ENCODE peak calls at places on chromosomes 1 and 21, in five cellular contexts. One of them, this sample, is unnamed.

GRCh38 chr1:5660141-5660935 is 331.9 kb downstream of the NPHP4 start:
- DNase-seq in activated T-helper 1 cell treated with anti-CD3 and anti-CD28 coated beads, Interleukin-2, amount 50 U/mL, for 16 hours: no peak
- DNase-seq in NCI-H1092: no peak
- DNase-seq in MV-4-11: peak
- DNase-seq in GM13976: no peak
- DNase-seq in this sample: no peak

GRCh38 chr1:157948547-157949152 is 44.8 kb upstream of the KIRREL1 start:
- DNase-seq in NCI-H1092: no peak
- DNase-seq in MV-4-11: peak
- DNase-seq in activated T-helper 1 cell treated with anti-CD3 and anti-CD28 coated beads, Interleukin-2, amount 50 U/mL, for 16 hours: no peak
- DNase-seq in GM13976: peak
- DNase-seq in this sample: no peak

GRCh38 chr1:248924696-248925532 is 18.9 kb downstream of the PGBD2 start:
- DNase-seq in GM13976: peak
- DNase-seq in activated T-helper 1 cell treated with anti-CD3 and anti-CD28 coated beads, Interleukin-2, amount 50 U/mL, for 16 hours: no peak
- DNase-seq in NCI-H1092: peak
- DNase-seq in MV-4-11: peak
- DNase-seq in this sample: peak

GRCh38 chr1:24751833-24752232 is 6.6 kb downstream of the CLIC4 start:
- DNase-seq in MV-4-11: no peak
- DNase-seq in GM13976: no peak
- DNase-seq in activated T-helper 1 cell treated with anti-CD3 and anti-CD28 coated beads, Interleukin-2, amount 50 U/mL, for 16 hours: no peak
- DNase-seq in NCI-H1092: no peak
- DNase-seq in this sample: no peak

GRCh38 chr1:226470921-226471320 is 63.0 kb upstream of the PARP1 start:
- DNase-seq in NCI-H1092: no peak
- DNase-seq in GM13976: no peak
- DNase-seq in MV-4-11: no peak
- DNase-seq in activated T-helper 1 cell treated with anti-CD3 and anti-CD28 coated beads, Interleukin-2, amount 50 U/mL, for 16 hours: no peak
- DNase-seq in this sample: no peak

GRCh38 chr1:3015269-3015635 is 6.0 kb upstream of the ACTRT2 start:
- DNase-seq in activated T-helper 1 cell treated with anti-CD3 and anti-CD28 coated beads, Interleukin-2, amount 50 U/mL, for 16 hours: no peak
- DNase-seq in NCI-H1092: no peak
- DNase-seq in MV-4-11: no peak
- DNase-seq in GM13976: no peak
- DNase-seq in this sample: no peak

GRCh38 chr1:229364216-229365065 is 21.6 kb upstream of the CCSAP start:
- DNase-seq in GM13976: no peak
- DNase-seq in activated T-helper 1 cell treated with anti-CD3 and anti-CD28 coated beads, Interleukin-2, amount 50 U/mL, for 16 hours: no peak
- DNase-seq in NCI-H1092: no peak
- DNase-seq in MV-4-11: no peak
- DNase-seq in this sample: no peak

GRCh38 chr1:235990376-235990795 is 74.5 kb downstream of the NID1 start:
- DNase-seq in MV-4-11: no peak
- DNase-seq in activated T-helper 1 cell treated with anti-CD3 and anti-CD28 coated beads, Interleukin-2, amount 50 U/mL, for 16 hours: no peak
- DNase-seq in NCI-H1092: no peak
- DNase-seq in GM13976: no peak
- DNase-seq in this sample: no peak

GRCh38 chr1:154212083-154212482 is 6.0 kb upstream of the CFAP141 start:
- DNase-seq in NCI-H1092: no peak
- DNase-seq in activated T-helper 1 cell treated with anti-CD3 and anti-CD28 coated beads, Interleukin-2, amount 50 U/mL, for 16 hours: no peak
- DNase-seq in MV-4-11: no peak
- DNase-seq in GM13976: no peak
- DNase-seq in this sample: no peak

GRCh38 chr1:164786980-164787833 is 228.2 kb downstream of the PBX1 start:
- DNase-seq in MV-4-11: peak
- DNase-seq in NCI-H1092: peak
- DNase-seq in GM13976: peak
- DNase-seq in activated T-helper 1 cell treated with anti-CD3 and anti-CD28 coated beads, Interleukin-2, amount 50 U/mL, for 16 hours: peak
- DNase-seq in this sample: peak

GRCh38 chr21:41368361-41369104 is 6.7 kb downstream of the MX2 start:
- DNase-seq in GM13976: no peak
- DNase-seq in NCI-H1092: no peak
- DNase-seq in activated T-helper 1 cell treated with anti-CD3 and anti-CD28 coated beads, Interleukin-2, amount 50 U/mL, for 16 hours: no peak
- DNase-seq in MV-4-11: no peak
- DNase-seq in this sample: no peak

GRCh38 chr1:179036844-179037465 is 11.3 kb downstream of the FAM20B start:
- DNase-seq in NCI-H1092: no peak
- DNase-seq in MV-4-11: no peak
- DNase-seq in GM13976: peak
- DNase-seq in activated T-helper 1 cell treated with anti-CD3 and anti-CD28 coated beads, Interleukin-2, amount 50 U/mL, for 16 hours: no peak
- DNase-seq in this sample: no peak

GRCh38 chr1:183794084-183794483 is 10.8 kb upstream of the RGL1 start:
- DNase-seq in NCI-H1092: no peak
- DNase-seq in GM13976: no peak
- DNase-seq in activated T-helper 1 cell treated with anti-CD3 and anti-CD28 coated beads, Interleukin-2, amount 50 U/mL, for 16 hours: no peak
- DNase-seq in MV-4-11: no peak
- DNase-seq in this sample: no peak

GRCh38 chr1:12230549-12231275 is 882 bp downstream of the VPS13D start:
- DNase-seq in activated T-helper 1 cell treated with anti-CD3 and anti-CD28 coated beads, Interleukin-2, amount 50 U/mL, for 16 hours: no peak
- DNase-seq in MV-4-11: no peak
- DNase-seq in NCI-H1092: no peak
- DNase-seq in GM13976: peak
- DNase-seq in this sample: peak

GRCh38 chr1:230797376-230798186 is 50.4 kb downstream of the CAPN9 start:
- DNase-seq in NCI-H1092: peak
- DNase-seq in GM13976: no peak
- DNase-seq in MV-4-11: peak
- DNase-seq in activated T-helper 1 cell treated with anti-CD3 and anti-CD28 coated beads, Interleukin-2, amount 50 U/mL, for 16 hours: no peak
- DNase-seq in this sample: peak

GRCh38 chr1:201329286-201329685 is 46.0 kb downstream of the PKP1 start:
- DNase-seq in NCI-H1092: no peak
- DNase-seq in activated T-helper 1 cell treated with anti-CD3 and anti-CD28 coated beads, Interleukin-2, amount 50 U/mL, for 16 hours: no peak
- DNase-seq in MV-4-11: no peak
- DNase-seq in GM13976: no peak
- DNase-seq in this sample: no peak

GRCh38 chr1:152752225-152752624 is 5.6 kb upstream of the KPRP start:
- DNase-seq in NCI-H1092: no peak
- DNase-seq in activated T-helper 1 cell treated with anti-CD3 and anti-CD28 coated beads, Interleukin-2, amount 50 U/mL, for 16 hours: no peak
- DNase-seq in GM13976: no peak
- DNase-seq in MV-4-11: no peak
- DNase-seq in this sample: no peak

GRCh38 chr21:30044447-30045064 is 104.8 kb upstream of the GRIK1 start:
- DNase-seq in activated T-helper 1 cell treated with anti-CD3 and anti-CD28 coated beads, Interleukin-2, amount 50 U/mL, for 16 hours: no peak
- DNase-seq in NCI-H1092: peak
- DNase-seq in GM13976: no peak
- DNase-seq in MV-4-11: no peak
- DNase-seq in this sample: peak

GRCh38 chr1:214983126-214983869 is 99.2 kb upstream of the KCNK2 start:
- DNase-seq in MV-4-11: no peak
- DNase-seq in GM13976: no peak
- DNase-seq in NCI-H1092: no peak
- DNase-seq in activated T-helper 1 cell treated with anti-CD3 and anti-CD28 coated beads, Interleukin-2, amount 50 U/mL, for 16 hours: no peak
- DNase-seq in this sample: no peak

GRCh38 chr1:36711480-36711879 is 228.8 kb upstream of the CSF3R start:
- DNase-seq in NCI-H1092: no peak
- DNase-seq in MV-4-11: no peak
- DNase-seq in GM13976: no peak
- DNase-seq in activated T-helper 1 cell treated with anti-CD3 and anti-CD28 coated beads, Interleukin-2, amount 50 U/mL, for 16 hours: no peak
- DNase-seq in this sample: no peak

GRCh38 chr1:105686026-105686425 is 1370.4 kb upstream of the PRMT6 start:
- DNase-seq in GM13976: no peak
- DNase-seq in MV-4-11: no peak
- DNase-seq in NCI-H1092: no peak
- DNase-seq in activated T-helper 1 cell treated with anti-CD3 and anti-CD28 coated beads, Interleukin-2, amount 50 U/mL, for 16 hours: no peak
- DNase-seq in this sample: no peak

GRCh38 chr1:19385869-19386591 is 73.9 kb downstream of the SLC66A1 start:
- DNase-seq in activated T-helper 1 cell treated with anti-CD3 and anti-CD28 coated beads, Interleukin-2, amount 50 U/mL, for 16 hours: no peak
- DNase-seq in MV-4-11: no peak
- DNase-seq in NCI-H1092: no peak
- DNase-seq in GM13976: no peak
- DNase-seq in this sample: no peak

GRCh38 chr21:41827951-41828883 is 50.9 kb downstream of the PRDM15 start:
- DNase-seq in GM13976: no peak
- DNase-seq in MV-4-11: no peak
- DNase-seq in NCI-H1092: no peak
- DNase-seq in activated T-helper 1 cell treated with anti-CD3 and anti-CD28 coated beads, Interleukin-2, amount 50 U/mL, for 16 hours: no peak
- DNase-seq in this sample: no peak

GRCh38 chr1:12711421-12712005 is 4.4 kb upstream of the AADACL3 start:
- DNase-seq in GM13976: no peak
- DNase-seq in activated T-helper 1 cell treated with anti-CD3 and anti-CD28 coated beads, Interleukin-2, amount 50 U/mL, for 16 hours: no peak
- DNase-seq in MV-4-11: no peak
- DNase-seq in NCI-H1092: no peak
- DNase-seq in this sample: no peak

GRCh38 chr1:95793893-95794292 is 559.9 kb downstream of the RWDD3 start:
- DNase-seq in MV-4-11: no peak
- DNase-seq in NCI-H1092: peak
- DNase-seq in GM13976: no peak
- DNase-seq in activated T-helper 1 cell treated with anti-CD3 and anti-CD28 coated beads, Interleukin-2, amount 50 U/mL, for 16 hours: no peak
- DNase-seq in this sample: peak

This sample was measured in NCI-H345.